ENCODE peak calls at places on chromosomes 4 and X, in seven cellular contexts. L, B, U, E, W, G and F are unnamed samples.

GRCh38 chrX:68183612-68184214 is 249.6 kb downstream of the OPHN1 start:
- DNase-seq in L (no peak), B (no peak), U (peak; percentile 9), E (peak; percentile 27), W (peak; percentile 60), G (no peak), F (no peak)

GRCh38 chrX:96436105-96436504 is 248.5 kb upstream of the DIAPH2 start:
- DNase-seq in L (no peak), B (no peak), U (no peak), E (no peak), W (no peak), G (no peak), F (no peak)

GRCh38 chrX:4762196-4762595 is 1048.7 kb upstream of the PRKX start:
- DNase-seq in L (no peak), B (no peak), U (no peak), E (no peak), W (no peak), G (no peak), F (no peak)

GRCh38 chrX:124981420-124981819 is 338.3 kb upstream of the TEX13C start:
- DNase-seq in L (no peak), B (no peak), U (no peak), E (no peak), W (no peak), G (no peak), F (no peak)

GRCh38 chrX:123267220-123267619 is 83.1 kb downstream of the GRIA3 start:
- DNase-seq in L (no peak), B (no peak), U (no peak), E (no peak), W (no peak), G (no peak), F (no peak)

GRCh38 chr4:166229799-166230198 is 356.8 kb downstream of the TLL1 start:
- DNase-seq in L (no peak), B (no peak), U (no peak), E (no peak), W (no peak), G (no peak), F (no peak)

GRCh38 chr4:185344743-185345538 is 50.8 kb downstream of the LRP2BP start:
- DNase-seq in L (no peak), B (peak; percentile 77), U (no peak), E (no peak), W (no peak), G (no peak), F (no peak)

GRCh38 chr4:173529505-173530325 is at the start of gene HAND2:
- DNase-seq in L (no peak), B (no peak), U (peak; percentile 91), E (no peak), W (peak; percentile 71), G (peak; percentile 72), F (no peak)

GRCh38 chr4:165506780-165507305 is 128.0 kb downstream of the CPE start:
- DNase-seq in L (no peak), B (no peak), U (no peak), E (no peak), W (no peak), G (no peak), F (no peak)

GRCh38 chrX:113457719-113458118 is 617.1 kb upstream of the AMOT start:
- DNase-seq in L (no peak), B (no peak), U (no peak), E (no peak), W (no peak), G (no peak), F (no peak)

GRCh38 chrX:46903458-46904242 is 8.6 kb upstream of the JADE3 start:
- DNase-seq in L (peak; percentile 31), B (peak; percentile 48), U (peak; percentile 82), E (peak; percentile 69), W (peak; percentile 49), G (peak; percentile 69), F (peak; percentile 24)

GRCh38 chr4:140151700-140152014 is 2.3 kb downstream of the MAML3 start:
- DNase-seq in L (no peak), B (no peak), U (peak; percentile 92), E (peak; percentile 23), W (peak; percentile 80), G (no peak), F (peak; percentile 18)

GRCh38 chrX:45711231-45711630 is 510.6 kb upstream of the DIPK2B start:
- DNase-seq in L (no peak), B (no peak), U (no peak), E (no peak), W (no peak), G (no peak), F (no peak)

GRCh38 chr4:121776610-121777401 is 11.8 kb upstream of the SMIM43 start:
- DNase-seq in L (no peak), B (no peak), U (no peak), E (no peak), W (no peak), G (no peak), F (no peak)

GRCh38 chr4:183468210-183469095 is 24.0 kb downstream of the CDKN2AIP start:
- DNase-seq in L (no peak), B (no peak), U (no peak), E (peak; percentile 40), W (no peak), G (no peak), F (no peak)

GRCh38 chr4:122577808-122578781 is 42.8 kb downstream of the IL21 start:
- DNase-seq in L (no peak), B (no peak), U (peak; percentile 50), E (peak; percentile 41), W (peak; percentile 70), G (peak; percentile 64), F (no peak)

GRCh38 chrX:139113682-139114081 is 402.2 kb upstream of the FGF13 start:
- DNase-seq in L (no peak), B (no peak), U (no peak), E (no peak), W (peak; percentile 31), G (no peak), F (no peak)

GRCh38 chrX:150767475-150768131 is 74.4 kb downstream of the MTMR1 start:
- DNase-seq in L (no peak), B (no peak), U (no peak), E (no peak), W (peak; percentile 62), G (no peak), F (no peak)

GRCh38 chrX:117327306-117327705 is 789.3 kb downstream of the KLHL13 start:
- DNase-seq in L (no peak), B (no peak), U (no peak), E (no peak), W (no peak), G (no peak), F (no peak)

GRCh38 chr4:1215347-1216075 is 33.4 kb downstream of the CTBP1 start:
- DNase-seq in L (peak; percentile 82), B (peak; percentile 48), U (no peak), E (no peak), W (no peak), G (no peak), F (peak; percentile 78)

GRCh38 chrX:65750674-65751469 is 83.4 kb downstream of the MSN start:
- DNase-seq in L (no peak), B (peak; percentile 65), U (no peak), E (no peak), W (no peak), G (no peak), F (no peak)

GRCh38 chr4:6056976-6057766 is 38.9 kb upstream of the C4orf50 start:
- DNase-seq in L (no peak), B (no peak), U (no peak), E (no peak), W (no peak), G (no peak), F (no peak)

GRCh38 chr4:6052679-6053078 is 34.4 kb upstream of the C4orf50 start:
- DNase-seq in L (no peak), B (no peak), U (no peak), E (no peak), W (peak; percentile 22), G (no peak), F (no peak)

GRCh38 chr4:6054162-6054922 is 36.1 kb upstream of the C4orf50 start:
- DNase-seq in L (no peak), B (no peak), U (no peak), E (no peak), W (no peak), G (no peak), F (no peak)

GRCh38 chr4:6055436-6055835 is 37.2 kb upstream of the C4orf50 start:
- DNase-seq in L (no peak), B (no peak), U (no peak), E (no peak), W (no peak), G (no peak), F (no peak)

GRCh38 chr4:6055030-6055429 is 36.8 kb upstream of the C4orf50 start:
- DNase-seq in L (no peak), B (no peak), U (no peak), E (no peak), W (no peak), G (no peak), F (no peak)
- TF ChIP-seq POLR2AphosphoS5 in L (no peak), B (no peak), U (no peak), E (no peak), W (no peak), G (no peak), F (no peak)

GRCh38 chr4:26542996-26543395 is 40.9 kb upstream of the TBC1D19 start:
- DNase-seq in L (no peak), B (no peak), U (no peak), E (no peak), W (no peak), G (no peak), F (no peak)

GRCh38 chr4:26544421-26544820 is 39.5 kb upstream of the TBC1D19 start:
- DNase-seq in L (no peak), B (no peak), U (no peak), E (no peak), W (no peak), G (no peak), F (no peak)
- TF ChIP-seq TAF1 in L (no peak), B (no peak), U (no peak), E (no peak), W (no peak), G (no peak), F (no peak)

GRCh38 chrX:136250191-136251041 is 784 bp downstream of the MAP7D3 start:
- DNase-seq in L (peak; percentile 25), B (no peak), U (no peak), E (no peak), W (peak; percentile 27), G (peak; percentile 49), F (no peak)
- TF ChIP-seq POLR2AphosphoS5 in L (no peak), B (no peak), U (no peak), E (no peak), W (no peak), G (no peak), F (no peak)

GRCh38 chr4:54186371-54186770 is 42.7 kb upstream of the PDGFRA start:
- DNase-seq in L (no peak), B (no peak), U (no peak), E (no peak), W (no peak), G (no peak), F (no peak)

GRCh38 chr4:54185380-54185779 is 43.7 kb upstream of the PDGFRA start:
- DNase-seq in L (no peak), B (no peak), U (no peak), E (no peak), W (peak; percentile 15), G (no peak), F (no peak)

GRCh38 chr4:54184581-54184980 is 44.5 kb upstream of the PDGFRA start:
- DNase-seq in L (no peak), B (no peak), U (no peak), E (no peak), W (no peak), G (no peak), F (no peak)

GRCh38 chr4:54187148-54187547 is 41.9 kb upstream of the PDGFRA start:
- DNase-seq in L (no peak), B (no peak), U (no peak), E (no peak), W (no peak), G (no peak), F (no peak)

GRCh38 chr4:54185871-54186270 is 43.2 kb upstream of the PDGFRA start:
- DNase-seq in L (no peak), B (no peak), U (peak; percentile 33), E (no peak), W (no peak), G (no peak), F (no peak)
- TF ChIP-seq TAF1 in L (no peak), B (no peak), U (no peak), E (no peak), W (no peak), G (no peak), F (no peak)